ENCODE peak calls at places on chromosomes 7 and 10, in eight cellular contexts. N, M, K, Y, Z, B, U and T are unnamed samples.
A peak's percentile ranks its signal among the peaks of the same experiment; 100 is the strongest.

GRCh38 chr7:112001089-112001826 is 204.9 kb downstream of the DOCK4 start:
- DNase-seq in N (no peak), M (peak; percentile 12), K (no peak), Y (no peak), Z (no peak), B (no peak), U (no peak), T (peak; percentile 93)

GRCh38 chr7:131657881-131658280 is 101.5 kb upstream of the PODXL start:
- DNase-seq in N (no peak), M (no peak), K (no peak), Y (no peak), Z (no peak), B (no peak), U (no peak), T (no peak)

GRCh38 chr10:20596065-20596760 is 300.9 kb downstream of the NEBL start:
- DNase-seq in N (no peak), M (no peak), K (no peak), Y (no peak), Z (no peak), B (peak; percentile 19), U (no peak), T (no peak)

GRCh38 chr7:84139986-84140729 is 54.4 kb downstream of the SEMA3A start:
- DNase-seq in N (no peak), M (no peak), K (no peak), Y (no peak), Z (no peak), B (no peak), U (no peak), T (no peak)

GRCh38 chr7:151736403-151736909 is 140.5 kb downstream of the PRKAG2 start:
- DNase-seq in N (peak; percentile 88), M (peak; percentile 93), K (peak; percentile 43), Y (no peak), Z (no peak), B (no peak), U (no peak), T (peak; percentile 100)

GRCh38 chr10:73625004-73625883 is 16.0 kb downstream of the MYOZ1 start:
- DNase-seq in N (no peak), M (no peak), K (no peak), Y (peak; percentile 84), Z (peak; percentile 13), B (peak; percentile 78), U (no peak), T (peak; percentile 74)

GRCh38 chr10:57430376-57430775 is 837.3 kb downstream of the IPMK start:
- DNase-seq in N (no peak), M (no peak), K (no peak), Y (no peak), Z (no peak), B (no peak), U (no peak), T (no peak)

GRCh38 chr10:105969884-105970377 is 1194.6 kb downstream of the SORCS1 start:
- DNase-seq in N (no peak), M (no peak), K (no peak), Y (no peak), Z (no peak), B (peak; percentile 86), U (no peak), T (no peak)

GRCh38 chr10:62155054-62155453 is 113.6 kb downstream of the RTKN2 start:
- DNase-seq in N (no peak), M (no peak), K (no peak), Y (no peak), Z (no peak), B (no peak), U (no peak), T (no peak)

GRCh38 chr7:158391541-158391940 is 196.1 kb downstream of the PTPRN2 start:
- DNase-seq in N (no peak), M (no peak), K (no peak), Y (no peak), Z (no peak), B (no peak), U (no peak), T (no peak)

GRCh38 chr10:31584098-31584631 is 265.1 kb downstream of the ZEB1 start:
- DNase-seq in N (no peak), M (no peak), K (no peak), Y (no peak), Z (no peak), B (peak; percentile 26), U (no peak), T (no peak)

GRCh38 chr10:123858039-123858740 is 33.4 kb downstream of the CPXM2 start:
- DNase-seq in N (no peak), M (no peak), K (no peak), Y (no peak), Z (no peak), B (no peak), U (no peak), T (no peak)

GRCh38 chr10:77879065-77879464 is 47.5 kb downstream of the DLG5 start:
- DNase-seq in N (no peak), M (no peak), K (no peak), Y (no peak), Z (no peak), B (no peak), U (no peak), T (no peak)

GRCh38 chr7:24828871-24829661 is 71.8 kb upstream of the GSDME start:
- DNase-seq in N (no peak), M (no peak), K (no peak), Y (no peak), Z (no peak), B (peak; percentile 28), U (no peak), T (no peak)

GRCh38 chr10:43221419-43222293 is 45.2 kb downstream of the RASGEF1A start:
- DNase-seq in N (no peak), M (no peak), K (no peak), Y (peak; percentile 91), Z (peak; percentile 1), B (peak; percentile 14), U (no peak), T (peak; percentile 17)

GRCh38 chr10:74888947-74889661 is 62.7 kb downstream of the KAT6B start:
- DNase-seq in N (no peak), M (no peak), K (no peak), Y (peak; percentile 62), Z (no peak), B (no peak), U (no peak), T (peak; percentile 79)

GRCh38 chr7:108134486-108134885 is 4.3 kb upstream of the LAMB4 start:
- DNase-seq in N (no peak), M (no peak), K (no peak), Y (no peak), Z (no peak), B (no peak), U (no peak), T (no peak)

GRCh38 chr7:2443491-2443890 is 32.7 kb downstream of the GRIFIN start:
- DNase-seq in N (no peak), M (no peak), K (no peak), Y (no peak), Z (no peak), B (no peak), U (no peak), T (no peak)

GRCh38 chr7:29563590-29564454 is at the start of gene PRR15:
- DNase-seq in N (peak; percentile 88), M (no peak), K (no peak), Y (peak; percentile 96), Z (no peak), B (no peak), U (no peak), T (peak; percentile 50)

GRCh38 chr10:112435013-112435619 is 11.6 kb downstream of the ZDHHC6 start:
- DNase-seq in N (no peak), M (peak; percentile 5), K (no peak), Y (no peak), Z (no peak), B (peak; percentile 73), U (no peak), T (peak; percentile 64)